ENCODE peak calls at places on chromosomes 6 and 20, in four cellular contexts. One of them, this sample, is unnamed.
A peak's percentile ranks its signal among the peaks of the same experiment; 100 is the strongest.

GRCh38 chr20:39075731-39076130 is 113.6 kb downstream of the DHX35 start:
- DNase-seq in H1: no peak
- DNase-seq in GM12878: no peak
- DNase-seq in K562: no peak
- DNase-seq in this sample: no peak

GRCh38 chr6:51608932-51609331 is 478.5 kb downstream of the PKHD1 start:
- DNase-seq in GM12878: no peak
- DNase-seq in K562: no peak
- DNase-seq in H1: no peak
- DNase-seq in this sample: no peak

GRCh38 chr6:389622-390021 is 1.9 kb upstream of the IRF4 start:
- DNase-seq in K562: no peak
- DNase-seq in GM12878: peak; percentile 86
- DNase-seq in H1: no peak
- DNase-seq in this sample: no peak

GRCh38 chr6:123211777-123212545 is 215.9 kb downstream of the CLVS2 start:
- DNase-seq in H1: no peak
- DNase-seq in GM12878: no peak
- DNase-seq in K562: no peak
- DNase-seq in this sample: no peak

GRCh38 chr6:126385536-126385935 is 45.6 kb downstream of the CENPW start:
- DNase-seq in K562: no peak
- DNase-seq in GM12878: no peak
- DNase-seq in H1: no peak
- DNase-seq in this sample: no peak

GRCh38 chr6:52522655-52523054 is 54.2 kb downstream of the TRAM2 start:
- DNase-seq in H1: no peak
- DNase-seq in GM12878: no peak
- DNase-seq in K562: no peak
- DNase-seq in this sample: no peak

GRCh38 chr20:30376767-30377658 is 880.5 kb upstream of the DEFB115 start:
- DNase-seq in K562: peak; percentile 82
- DNase-seq in H1: peak; percentile 70
- DNase-seq in GM12878: peak; percentile 28
- DNase-seq in this sample: peak; percentile 68

GRCh38 chr6:157587127-157587729 is 206.2 kb downstream of the ZDHHC14 start:
- DNase-seq in K562: no peak
- DNase-seq in GM12878: no peak
- DNase-seq in H1: no peak
- DNase-seq in this sample: no peak

GRCh38 chr20:44271915-44272663 is 25.0 kb downstream of the GDAP1L1 start:
- DNase-seq in GM12878: no peak
- DNase-seq in H1: peak; percentile 79
- DNase-seq in K562: peak; percentile 20
- DNase-seq in this sample: no peak

GRCh38 chr6:75493400-75494064 is at the start of gene FILIP1:
- DNase-seq in GM12878: no peak
- DNase-seq in K562: no peak
- DNase-seq in H1: no peak
- DNase-seq in this sample: no peak

GRCh38 chr6:12718025-12718424 is 1.5 kb downstream of the PHACTR1 start:
- DNase-seq in H1: no peak
- DNase-seq in GM12878: no peak
- DNase-seq in K562: no peak
- DNase-seq in this sample: no peak

GRCh38 chr6:113065606-113066005 is 718.5 kb downstream of the RFPL4B start:
- DNase-seq in GM12878: no peak
- DNase-seq in K562: no peak
- DNase-seq in H1: no peak
- DNase-seq in this sample: no peak

GRCh38 chr6:153489479-153489878 is 358.4 kb upstream of the RGS17 start:
- DNase-seq in K562: no peak
- DNase-seq in GM12878: no peak
- DNase-seq in H1: no peak
- DNase-seq in this sample: no peak

GRCh38 chr20:37686762-37687477 is 6.9 kb upstream of the CTNNBL1 start:
- DNase-seq in K562: no peak
- DNase-seq in H1: no peak
- DNase-seq in GM12878: no peak
- DNase-seq in this sample: no peak

GRCh38 chr6:26743157-26743821 is 83.7 kb upstream of the ZNF322 start:
- DNase-seq in K562: peak; percentile 64
- DNase-seq in GM12878: no peak
- DNase-seq in H1: peak; percentile 80
- DNase-seq in this sample: peak; percentile 76
- TF ChIP-seq SIN3A in K562: no peak
- TF ChIP-seq SIN3A in GM12878: no peak
- TF ChIP-seq SIN3A in H1: no peak
- TF ChIP-seq SIN3A in this sample: no peak

GRCh38 chr20:21435576-21435975 is 38.2 kb upstream of the NKX2-4 start:
- DNase-seq in H1: no peak
- DNase-seq in K562: no peak
- DNase-seq in GM12878: no peak
- DNase-seq in this sample: no peak
- TF ChIP-seq RAD21 in H1: no peak
- TF ChIP-seq RAD21 in K562: no peak
- TF ChIP-seq RAD21 in GM12878: no peak
- TF ChIP-seq RAD21 in this sample: no peak

DNA sequence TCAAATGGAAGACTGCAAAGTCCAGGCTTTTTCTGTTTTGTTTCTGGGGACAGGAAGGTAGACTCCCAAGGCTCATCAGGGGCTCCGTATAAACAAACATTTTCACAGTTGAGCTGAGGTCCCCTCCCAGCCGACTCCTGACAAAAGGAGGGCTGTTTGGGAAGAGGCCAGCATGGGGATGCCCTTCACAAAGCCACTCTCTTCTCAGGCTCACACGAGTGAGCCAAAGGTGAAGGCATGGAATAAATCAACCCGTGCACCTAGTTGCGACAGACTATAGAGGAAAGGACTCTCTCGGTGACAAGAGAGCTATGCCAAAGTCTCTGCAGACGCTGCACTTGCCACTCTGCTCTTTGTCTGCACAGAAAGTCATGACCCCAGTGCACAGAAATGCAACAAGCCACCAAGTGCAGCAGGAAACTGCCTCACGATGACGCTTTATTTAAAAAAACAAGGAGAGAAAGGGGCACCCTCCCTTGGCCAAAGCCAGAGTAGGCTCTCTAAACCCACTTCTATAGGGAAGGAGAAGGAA is 21.1 kb downstream of the JAG1 start:
- DNase-seq in H1: no peak
- DNase-seq in K562: no peak
- DNase-seq in GM12878: no peak
- DNase-seq in this sample: no peak
- TF ChIP-seq EGR1 in H1: no peak
- TF ChIP-seq EGR1 in K562: no peak
- TF ChIP-seq EGR1 in GM12878: no peak
- TF ChIP-seq EGR1 in this sample: no peak

GRCh38 chr6:111804627-111805235 is 68.5 kb downstream of the FYN start:
- DNase-seq in H1: no peak
- DNase-seq in GM12878: peak; percentile 84
- DNase-seq in K562: peak; percentile 69
- DNase-seq in this sample: no peak
- TF ChIP-seq SIN3A in H1: no peak
- TF ChIP-seq SIN3A in GM12878: no peak
- TF ChIP-seq SIN3A in K562: no peak
- TF ChIP-seq SIN3A in this sample: no peak

DNA sequence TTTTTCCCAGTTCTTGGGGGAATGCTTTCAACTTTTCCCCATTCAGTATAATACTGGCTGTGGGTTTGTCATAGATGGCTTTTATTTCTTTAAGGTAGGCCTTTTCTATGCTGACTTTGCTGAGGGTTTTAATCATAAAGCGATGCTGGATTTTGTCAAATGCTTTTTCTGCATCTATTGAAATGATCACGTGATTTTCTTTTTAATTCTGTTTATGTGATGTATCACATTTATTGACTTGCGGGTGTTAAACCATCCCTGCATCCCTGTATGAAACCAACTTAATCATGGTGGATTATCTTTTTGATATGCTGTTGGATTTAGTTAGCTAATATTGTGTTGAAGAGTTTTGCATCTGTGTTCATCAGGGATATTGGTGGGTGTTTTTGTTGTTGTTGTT is 65.6 kb downstream of the ERMARD start:
- DNase-seq in GM12878: no peak
- DNase-seq in H1: no peak
- DNase-seq in K562: no peak
- DNase-seq in this sample: no peak
- TF ChIP-seq RAD21 in GM12878: no peak
- TF ChIP-seq RAD21 in H1: no peak
- TF ChIP-seq RAD21 in K562: no peak
- TF ChIP-seq RAD21 in this sample: no peak

DNA sequence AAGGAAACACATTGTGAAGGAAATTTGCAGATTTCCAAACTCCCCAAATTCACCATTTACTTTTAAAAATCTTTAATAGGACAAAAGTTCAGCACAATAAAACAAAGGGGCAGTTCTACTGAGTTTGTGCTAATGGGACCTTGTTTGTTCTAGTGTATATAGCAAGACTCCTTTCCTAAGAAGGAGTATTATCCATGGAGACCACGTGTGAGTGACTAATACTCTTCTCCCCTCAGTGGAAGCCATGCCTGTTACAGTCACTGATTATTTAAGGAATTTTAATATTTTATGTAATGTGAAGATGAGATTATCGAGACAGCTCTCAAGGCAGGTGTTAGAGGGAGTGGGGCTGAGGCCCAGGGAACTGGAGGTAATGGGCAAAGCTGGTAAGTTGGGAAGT is 16.4 kb upstream of the QKI start:
- DNase-seq in K562: no peak
- DNase-seq in GM12878: no peak
- DNase-seq in H1: no peak
- DNase-seq in this sample: no peak
- TF ChIP-seq EGR1 in K562: no peak
- TF ChIP-seq EGR1 in GM12878: no peak
- TF ChIP-seq EGR1 in H1: no peak
- TF ChIP-seq EGR1 in this sample: no peak